ENCODE peak calls at places on chromosome 10, in seven cellular contexts. One of them, this sample, is unnamed.

GRCh38 chr10:104113557-104113956 is 8.4 kb upstream of the SFR1 start:
- DNase-seq in endothelial cell: no peak
- DNase-seq in type B pancreatic cell: no peak
- DNase-seq in stimulated activated CD8-positive, alpha-beta memory T cell treated with anti-CD3 and anti-CD28 coated beads, Interleukin-4, amount 100 ng/mL, for 1 hour: no peak
- DNase-seq in NCI-H2081 treated with DMSO at 0.1 percent for 48 hours: no peak
- DNase-seq in activated CD4-positive, alpha-beta T cell treated with anti-CD3 and anti-CD28 coated beads, Interleukin-2, amount 10 ng/mL, durations not matched to agents 7 days and 5 days: no peak
- DNase-seq in prostate gland: no peak
- DNase-seq in this sample: no peak

GRCh38 chr10:125407000-125407502 is 246.7 kb upstream of the CTBP2 start:
- DNase-seq in endothelial cell: no peak
- DNase-seq in type B pancreatic cell: no peak
- DNase-seq in stimulated activated CD8-positive, alpha-beta memory T cell treated with anti-CD3 and anti-CD28 coated beads, Interleukin-4, amount 100 ng/mL, for 1 hour: no peak
- DNase-seq in NCI-H2081 treated with DMSO at 0.1 percent for 48 hours: no peak
- DNase-seq in activated CD4-positive, alpha-beta T cell treated with anti-CD3 and anti-CD28 coated beads, Interleukin-2, amount 10 ng/mL, durations not matched to agents 7 days and 5 days: no peak
- DNase-seq in prostate gland: peak; percentile 66
- DNase-seq in this sample: no peak

GRCh38 chr10:43091846-43092245 is 15.0 kb downstream of the RET start:
- DNase-seq in endothelial cell: no peak
- DNase-seq in type B pancreatic cell: no peak
- DNase-seq in stimulated activated CD8-positive, alpha-beta memory T cell treated with anti-CD3 and anti-CD28 coated beads, Interleukin-4, amount 100 ng/mL, for 1 hour: no peak
- DNase-seq in NCI-H2081 treated with DMSO at 0.1 percent for 48 hours: no peak
- DNase-seq in activated CD4-positive, alpha-beta T cell treated with anti-CD3 and anti-CD28 coated beads, Interleukin-2, amount 10 ng/mL, durations not matched to agents 7 days and 5 days: no peak
- DNase-seq in prostate gland: no peak
- DNase-seq in this sample: no peak

GRCh38 chr10:70856454-70856853 is 31.9 kb downstream of the PCBD1 start:
- DNase-seq in endothelial cell: no peak
- DNase-seq in type B pancreatic cell: no peak
- DNase-seq in stimulated activated CD8-positive, alpha-beta memory T cell treated with anti-CD3 and anti-CD28 coated beads, Interleukin-4, amount 100 ng/mL, for 1 hour: no peak
- DNase-seq in NCI-H2081 treated with DMSO at 0.1 percent for 48 hours: no peak
- DNase-seq in activated CD4-positive, alpha-beta T cell treated with anti-CD3 and anti-CD28 coated beads, Interleukin-2, amount 10 ng/mL, durations not matched to agents 7 days and 5 days: no peak
- DNase-seq in prostate gland: no peak
- DNase-seq in this sample: no peak

GRCh38 chr10:126661841-126662520 is 8.5 kb downstream of the C10orf90 start:
- DNase-seq in endothelial cell: no peak
- DNase-seq in type B pancreatic cell: no peak
- DNase-seq in stimulated activated CD8-positive, alpha-beta memory T cell treated with anti-CD3 and anti-CD28 coated beads, Interleukin-4, amount 100 ng/mL, for 1 hour: no peak
- DNase-seq in NCI-H2081 treated with DMSO at 0.1 percent for 48 hours: no peak
- DNase-seq in activated CD4-positive, alpha-beta T cell treated with anti-CD3 and anti-CD28 coated beads, Interleukin-2, amount 10 ng/mL, durations not matched to agents 7 days and 5 days: no peak
- DNase-seq in prostate gland: no peak
- DNase-seq in this sample: no peak

GRCh38 chr10:111126073-111126472 is 49.2 kb downstream of the ADRA2A start:
- DNase-seq in endothelial cell: no peak
- DNase-seq in type B pancreatic cell: no peak
- DNase-seq in stimulated activated CD8-positive, alpha-beta memory T cell treated with anti-CD3 and anti-CD28 coated beads, Interleukin-4, amount 100 ng/mL, for 1 hour: no peak
- DNase-seq in NCI-H2081 treated with DMSO at 0.1 percent for 48 hours: no peak
- DNase-seq in activated CD4-positive, alpha-beta T cell treated with anti-CD3 and anti-CD28 coated beads, Interleukin-2, amount 10 ng/mL, durations not matched to agents 7 days and 5 days: no peak
- DNase-seq in prostate gland: no peak
- DNase-seq in this sample: no peak

GRCh38 chr10:1360581-1361164 is 304.5 kb downstream of the WDR37 start:
- DNase-seq in endothelial cell: no peak
- DNase-seq in type B pancreatic cell: no peak
- DNase-seq in stimulated activated CD8-positive, alpha-beta memory T cell treated with anti-CD3 and anti-CD28 coated beads, Interleukin-4, amount 100 ng/mL, for 1 hour: no peak
- DNase-seq in NCI-H2081 treated with DMSO at 0.1 percent for 48 hours: no peak
- DNase-seq in activated CD4-positive, alpha-beta T cell treated with anti-CD3 and anti-CD28 coated beads, Interleukin-2, amount 10 ng/mL, durations not matched to agents 7 days and 5 days: no peak
- DNase-seq in prostate gland: no peak
- DNase-seq in this sample: no peak

GRCh38 chr10:90969947-90970673 is 49.2 kb upstream of the ANKRD1 start:
- DNase-seq in endothelial cell: no peak
- DNase-seq in type B pancreatic cell: no peak
- DNase-seq in stimulated activated CD8-positive, alpha-beta memory T cell treated with anti-CD3 and anti-CD28 coated beads, Interleukin-4, amount 100 ng/mL, for 1 hour: no peak
- DNase-seq in NCI-H2081 treated with DMSO at 0.1 percent for 48 hours: no peak
- DNase-seq in activated CD4-positive, alpha-beta T cell treated with anti-CD3 and anti-CD28 coated beads, Interleukin-2, amount 10 ng/mL, durations not matched to agents 7 days and 5 days: no peak
- DNase-seq in prostate gland: no peak
- DNase-seq in this sample: no peak

GRCh38 chr10:121469797-121470606 is 128.2 kb downstream of the FGFR2 start:
- DNase-seq in endothelial cell: no peak
- DNase-seq in type B pancreatic cell: no peak
- DNase-seq in stimulated activated CD8-positive, alpha-beta memory T cell treated with anti-CD3 and anti-CD28 coated beads, Interleukin-4, amount 100 ng/mL, for 1 hour: no peak
- DNase-seq in NCI-H2081 treated with DMSO at 0.1 percent for 48 hours: no peak
- DNase-seq in activated CD4-positive, alpha-beta T cell treated with anti-CD3 and anti-CD28 coated beads, Interleukin-2, amount 10 ng/mL, durations not matched to agents 7 days and 5 days: no peak
- DNase-seq in prostate gland: peak; percentile 33
- DNase-seq in this sample: peak; percentile 37

GRCh38 chr10:95552680-95553342 is 8.4 kb downstream of the SORBS1 start:
- DNase-seq in endothelial cell: no peak
- DNase-seq in type B pancreatic cell: no peak
- DNase-seq in stimulated activated CD8-positive, alpha-beta memory T cell treated with anti-CD3 and anti-CD28 coated beads, Interleukin-4, amount 100 ng/mL, for 1 hour: no peak
- DNase-seq in NCI-H2081 treated with DMSO at 0.1 percent for 48 hours: no peak
- DNase-seq in activated CD4-positive, alpha-beta T cell treated with anti-CD3 and anti-CD28 coated beads, Interleukin-2, amount 10 ng/mL, durations not matched to agents 7 days and 5 days: no peak
- DNase-seq in prostate gland: no peak
- DNase-seq in this sample: no peak

GRCh38 chr10:124033887-124034218 is 59.5 kb downstream of the CHST15 start:
- DNase-seq in endothelial cell: no peak
- DNase-seq in type B pancreatic cell: no peak
- DNase-seq in stimulated activated CD8-positive, alpha-beta memory T cell treated with anti-CD3 and anti-CD28 coated beads, Interleukin-4, amount 100 ng/mL, for 1 hour: no peak
- DNase-seq in NCI-H2081 treated with DMSO at 0.1 percent for 48 hours: no peak
- DNase-seq in activated CD4-positive, alpha-beta T cell treated with anti-CD3 and anti-CD28 coated beads, Interleukin-2, amount 10 ng/mL, durations not matched to agents 7 days and 5 days: no peak
- DNase-seq in prostate gland: no peak
- DNase-seq in this sample: peak; percentile 56

GRCh38 chr10:5576780-5577472 is 52.2 kb downstream of the CALML3 start:
- DNase-seq in endothelial cell: no peak
- DNase-seq in type B pancreatic cell: no peak
- DNase-seq in stimulated activated CD8-positive, alpha-beta memory T cell treated with anti-CD3 and anti-CD28 coated beads, Interleukin-4, amount 100 ng/mL, for 1 hour: no peak
- DNase-seq in NCI-H2081 treated with DMSO at 0.1 percent for 48 hours: no peak
- DNase-seq in activated CD4-positive, alpha-beta T cell treated with anti-CD3 and anti-CD28 coated beads, Interleukin-2, amount 10 ng/mL, durations not matched to agents 7 days and 5 days: no peak
- DNase-seq in prostate gland: no peak
- DNase-seq in this sample: no peak

GRCh38 chr10:33353853-33354252 is 19.4 kb upstream of the NRP1 start:
- DNase-seq in endothelial cell: no peak
- DNase-seq in type B pancreatic cell: no peak
- DNase-seq in stimulated activated CD8-positive, alpha-beta memory T cell treated with anti-CD3 and anti-CD28 coated beads, Interleukin-4, amount 100 ng/mL, for 1 hour: no peak
- DNase-seq in NCI-H2081 treated with DMSO at 0.1 percent for 48 hours: no peak
- DNase-seq in activated CD4-positive, alpha-beta T cell treated with anti-CD3 and anti-CD28 coated beads, Interleukin-2, amount 10 ng/mL, durations not matched to agents 7 days and 5 days: no peak
- DNase-seq in prostate gland: no peak
- DNase-seq in this sample: no peak

GRCh38 chr10:50972591-50972990 is 87.2 kb upstream of the A1CF start:
- DNase-seq in endothelial cell: no peak
- DNase-seq in type B pancreatic cell: no peak
- DNase-seq in stimulated activated CD8-positive, alpha-beta memory T cell treated with anti-CD3 and anti-CD28 coated beads, Interleukin-4, amount 100 ng/mL, for 1 hour: no peak
- DNase-seq in NCI-H2081 treated with DMSO at 0.1 percent for 48 hours: no peak
- DNase-seq in activated CD4-positive, alpha-beta T cell treated with anti-CD3 and anti-CD28 coated beads, Interleukin-2, amount 10 ng/mL, durations not matched to agents 7 days and 5 days: no peak
- DNase-seq in prostate gland: no peak
- DNase-seq in this sample: no peak

GRCh38 chr10:110410329-110411046 is 87.2 kb upstream of the DUSP5 start:
- DNase-seq in endothelial cell: no peak
- DNase-seq in type B pancreatic cell: no peak
- DNase-seq in stimulated activated CD8-positive, alpha-beta memory T cell treated with anti-CD3 and anti-CD28 coated beads, Interleukin-4, amount 100 ng/mL, for 1 hour: no peak
- DNase-seq in NCI-H2081 treated with DMSO at 0.1 percent for 48 hours: no peak
- DNase-seq in activated CD4-positive, alpha-beta T cell treated with anti-CD3 and anti-CD28 coated beads, Interleukin-2, amount 10 ng/mL, durations not matched to agents 7 days and 5 days: no peak
- DNase-seq in prostate gland: no peak
- DNase-seq in this sample: peak; percentile 66

GRCh38 chr10:78755877-78756455 is 312.8 kb upstream of the ZMIZ1 start:
- DNase-seq in endothelial cell: no peak
- DNase-seq in type B pancreatic cell: no peak
- DNase-seq in stimulated activated CD8-positive, alpha-beta memory T cell treated with anti-CD3 and anti-CD28 coated beads, Interleukin-4, amount 100 ng/mL, for 1 hour: no peak
- DNase-seq in NCI-H2081 treated with DMSO at 0.1 percent for 48 hours: no peak
- DNase-seq in activated CD4-positive, alpha-beta T cell treated with anti-CD3 and anti-CD28 coated beads, Interleukin-2, amount 10 ng/mL, durations not matched to agents 7 days and 5 days: no peak
- DNase-seq in prostate gland: no peak
- DNase-seq in this sample: no peak

GRCh38 chr10:17257466-17258321 is 29.7 kb downstream of the VIM start:
- DNase-seq in endothelial cell: peak; percentile 69
- DNase-seq in type B pancreatic cell: no peak
- DNase-seq in stimulated activated CD8-positive, alpha-beta memory T cell treated with anti-CD3 and anti-CD28 coated beads, Interleukin-4, amount 100 ng/mL, for 1 hour: no peak
- DNase-seq in NCI-H2081 treated with DMSO at 0.1 percent for 48 hours: no peak
- DNase-seq in activated CD4-positive, alpha-beta T cell treated with anti-CD3 and anti-CD28 coated beads, Interleukin-2, amount 10 ng/mL, durations not matched to agents 7 days and 5 days: peak; percentile 73
- DNase-seq in prostate gland: peak; percentile 62
- DNase-seq in this sample: no peak

GRCh38 chr10:62577666-62578291 is 203.6 kb downstream of the ZNF365 start:
- DNase-seq in endothelial cell: no peak
- DNase-seq in type B pancreatic cell: no peak
- DNase-seq in stimulated activated CD8-positive, alpha-beta memory T cell treated with anti-CD3 and anti-CD28 coated beads, Interleukin-4, amount 100 ng/mL, for 1 hour: no peak
- DNase-seq in NCI-H2081 treated with DMSO at 0.1 percent for 48 hours: no peak
- DNase-seq in activated CD4-positive, alpha-beta T cell treated with anti-CD3 and anti-CD28 coated beads, Interleukin-2, amount 10 ng/mL, durations not matched to agents 7 days and 5 days: no peak
- DNase-seq in prostate gland: no peak
- DNase-seq in this sample: no peak

GRCh38 chr10:132408823-132409666 is 12.0 kb downstream of the PWWP2B start:
- DNase-seq in endothelial cell: no peak
- DNase-seq in type B pancreatic cell: no peak
- DNase-seq in stimulated activated CD8-positive, alpha-beta memory T cell treated with anti-CD3 and anti-CD28 coated beads, Interleukin-4, amount 100 ng/mL, for 1 hour: no peak
- DNase-seq in NCI-H2081 treated with DMSO at 0.1 percent for 48 hours: no peak
- DNase-seq in activated CD4-positive, alpha-beta T cell treated with anti-CD3 and anti-CD28 coated beads, Interleukin-2, amount 10 ng/mL, durations not matched to agents 7 days and 5 days: no peak
- DNase-seq in prostate gland: peak; percentile 74
- DNase-seq in this sample: peak; percentile 79

GRCh38 chr10:108911814-108912541 is 1011.3 kb downstream of the XPNPEP1 start:
- DNase-seq in endothelial cell: peak; percentile 78
- DNase-seq in type B pancreatic cell: peak; percentile 79
- DNase-seq in stimulated activated CD8-positive, alpha-beta memory T cell treated with anti-CD3 and anti-CD28 coated beads, Interleukin-4, amount 100 ng/mL, for 1 hour: no peak
- DNase-seq in NCI-H2081 treated with DMSO at 0.1 percent for 48 hours: no peak
- DNase-seq in activated CD4-positive, alpha-beta T cell treated with anti-CD3 and anti-CD28 coated beads, Interleukin-2, amount 10 ng/mL, durations not matched to agents 7 days and 5 days: no peak
- DNase-seq in prostate gland: no peak
- DNase-seq in this sample: peak; percentile 49

GRCh38 chr10:6920072-6921019 is 340.3 kb upstream of the PRKCQ start:
- DNase-seq in endothelial cell: peak; percentile 67
- DNase-seq in type B pancreatic cell: peak; percentile 70
- DNase-seq in stimulated activated CD8-positive, alpha-beta memory T cell treated with anti-CD3 and anti-CD28 coated beads, Interleukin-4, amount 100 ng/mL, for 1 hour: peak; percentile 36
- DNase-seq in NCI-H2081 treated with DMSO at 0.1 percent for 48 hours: peak; percentile 4
- DNase-seq in activated CD4-positive, alpha-beta T cell treated with anti-CD3 and anti-CD28 coated beads, Interleukin-2, amount 10 ng/mL, durations not matched to agents 7 days and 5 days: peak; percentile 80
- DNase-seq in prostate gland: peak; percentile 67
- DNase-seq in this sample: peak; percentile 71

GRCh38 chr10:88794731-88795130 is 7.8 kb upstream of the LIPM start:
- DNase-seq in endothelial cell: no peak
- DNase-seq in type B pancreatic cell: no peak
- DNase-seq in stimulated activated CD8-positive, alpha-beta memory T cell treated with anti-CD3 and anti-CD28 coated beads, Interleukin-4, amount 100 ng/mL, for 1 hour: no peak
- DNase-seq in NCI-H2081 treated with DMSO at 0.1 percent for 48 hours: no peak
- DNase-seq in activated CD4-positive, alpha-beta T cell treated with anti-CD3 and anti-CD28 coated beads, Interleukin-2, amount 10 ng/mL, durations not matched to agents 7 days and 5 days: no peak
- DNase-seq in prostate gland: no peak
- DNase-seq in this sample: no peak

GRCh38 chr10:86596266-86596665 is 58.1 kb upstream of the OPN4 start:
- DNase-seq in endothelial cell: no peak
- DNase-seq in type B pancreatic cell: peak; percentile 37
- DNase-seq in stimulated activated CD8-positive, alpha-beta memory T cell treated with anti-CD3 and anti-CD28 coated beads, Interleukin-4, amount 100 ng/mL, for 1 hour: no peak
- DNase-seq in NCI-H2081 treated with DMSO at 0.1 percent for 48 hours: no peak
- DNase-seq in activated CD4-positive, alpha-beta T cell treated with anti-CD3 and anti-CD28 coated beads, Interleukin-2, amount 10 ng/mL, durations not matched to agents 7 days and 5 days: no peak
- DNase-seq in prostate gland: no peak
- DNase-seq in this sample: no peak

GRCh38 chr10:25561761-25562160 is 372.3 kb upstream of the MYO3A start:
- DNase-seq in endothelial cell: no peak
- DNase-seq in type B pancreatic cell: no peak
- DNase-seq in stimulated activated CD8-positive, alpha-beta memory T cell treated with anti-CD3 and anti-CD28 coated beads, Interleukin-4, amount 100 ng/mL, for 1 hour: no peak
- DNase-seq in NCI-H2081 treated with DMSO at 0.1 percent for 48 hours: no peak
- DNase-seq in activated CD4-positive, alpha-beta T cell treated with anti-CD3 and anti-CD28 coated beads, Interleukin-2, amount 10 ng/mL, durations not matched to agents 7 days and 5 days: no peak
- DNase-seq in prostate gland: no peak
- DNase-seq in this sample: no peak

GRCh38 chr10:12488626-12489025 is 139.3 kb downstream of the CAMK1D start:
- DNase-seq in endothelial cell: no peak
- DNase-seq in type B pancreatic cell: no peak
- DNase-seq in stimulated activated CD8-positive, alpha-beta memory T cell treated with anti-CD3 and anti-CD28 coated beads, Interleukin-4, amount 100 ng/mL, for 1 hour: no peak
- DNase-seq in NCI-H2081 treated with DMSO at 0.1 percent for 48 hours: no peak
- DNase-seq in activated CD4-positive, alpha-beta T cell treated with anti-CD3 and anti-CD28 coated beads, Interleukin-2, amount 10 ng/mL, durations not matched to agents 7 days and 5 days: no peak
- DNase-seq in prostate gland: no peak
- DNase-seq in this sample: no peak

GRCh38 chr10:73935895-73936294 is 25.0 kb downstream of the PLAU start:
- DNase-seq in endothelial cell: no peak
- DNase-seq in type B pancreatic cell: no peak
- DNase-seq in stimulated activated CD8-positive, alpha-beta memory T cell treated with anti-CD3 and anti-CD28 coated beads, Interleukin-4, amount 100 ng/mL, for 1 hour: no peak
- DNase-seq in NCI-H2081 treated with DMSO at 0.1 percent for 48 hours: no peak
- DNase-seq in activated CD4-positive, alpha-beta T cell treated with anti-CD3 and anti-CD28 coated beads, Interleukin-2, amount 10 ng/mL, durations not matched to agents 7 days and 5 days: no peak
- DNase-seq in prostate gland: peak; percentile 68
- DNase-seq in this sample: no peak

GRCh38 chr10:118264838-118265470 is 77.2 kb downstream of the FAM204A start:
- DNase-seq in endothelial cell: no peak
- DNase-seq in type B pancreatic cell: no peak
- DNase-seq in stimulated activated CD8-positive, alpha-beta memory T cell treated with anti-CD3 and anti-CD28 coated beads, Interleukin-4, amount 100 ng/mL, for 1 hour: no peak
- DNase-seq in NCI-H2081 treated with DMSO at 0.1 percent for 48 hours: no peak
- DNase-seq in activated CD4-positive, alpha-beta T cell treated with anti-CD3 and anti-CD28 coated beads, Interleukin-2, amount 10 ng/mL, durations not matched to agents 7 days and 5 days: no peak
- DNase-seq in prostate gland: no peak
- DNase-seq in this sample: no peak

GRCh38 chr10:123451607-123452245 is 214.4 kb upstream of the GPR26 start:
- DNase-seq in endothelial cell: no peak
- DNase-seq in type B pancreatic cell: no peak
- DNase-seq in stimulated activated CD8-positive, alpha-beta memory T cell treated with anti-CD3 and anti-CD28 coated beads, Interleukin-4, amount 100 ng/mL, for 1 hour: no peak
- DNase-seq in NCI-H2081 treated with DMSO at 0.1 percent for 48 hours: no peak
- DNase-seq in activated CD4-positive, alpha-beta T cell treated with anti-CD3 and anti-CD28 coated beads, Interleukin-2, amount 10 ng/mL, durations not matched to agents 7 days and 5 days: no peak
- DNase-seq in prostate gland: no peak
- DNase-seq in this sample: no peak

GRCh38 chr10:35765039-35765662 is 123.1 kb upstream of the FZD8 start:
- DNase-seq in endothelial cell: no peak
- DNase-seq in type B pancreatic cell: no peak
- DNase-seq in stimulated activated CD8-positive, alpha-beta memory T cell treated with anti-CD3 and anti-CD28 coated beads, Interleukin-4, amount 100 ng/mL, for 1 hour: no peak
- DNase-seq in NCI-H2081 treated with DMSO at 0.1 percent for 48 hours: no peak
- DNase-seq in activated CD4-positive, alpha-beta T cell treated with anti-CD3 and anti-CD28 coated beads, Interleukin-2, amount 10 ng/mL, durations not matched to agents 7 days and 5 days: no peak
- DNase-seq in prostate gland: no peak
- DNase-seq in this sample: peak; percentile 49

GRCh38 chr10:62584216-62584615 is 210.0 kb downstream of the ZNF365 start:
- DNase-seq in endothelial cell: no peak
- DNase-seq in type B pancreatic cell: no peak
- DNase-seq in stimulated activated CD8-positive, alpha-beta memory T cell treated with anti-CD3 and anti-CD28 coated beads, Interleukin-4, amount 100 ng/mL, for 1 hour: no peak
- DNase-seq in NCI-H2081 treated with DMSO at 0.1 percent for 48 hours: no peak
- DNase-seq in activated CD4-positive, alpha-beta T cell treated with anti-CD3 and anti-CD28 coated beads, Interleukin-2, amount 10 ng/mL, durations not matched to agents 7 days and 5 days: no peak
- DNase-seq in prostate gland: no peak
- DNase-seq in this sample: no peak

GRCh38 chr10:44569193-44570091 is 184.5 kb upstream of the CXCL12 start:
- DNase-seq in endothelial cell: no peak
- DNase-seq in type B pancreatic cell: no peak
- DNase-seq in stimulated activated CD8-positive, alpha-beta memory T cell treated with anti-CD3 and anti-CD28 coated beads, Interleukin-4, amount 100 ng/mL, for 1 hour: no peak
- DNase-seq in NCI-H2081 treated with DMSO at 0.1 percent for 48 hours: no peak
- DNase-seq in activated CD4-positive, alpha-beta T cell treated with anti-CD3 and anti-CD28 coated beads, Interleukin-2, amount 10 ng/mL, durations not matched to agents 7 days and 5 days: no peak
- DNase-seq in prostate gland: no peak
- DNase-seq in this sample: no peak

GRCh38 chr10:72030762-72031543 is 57.4 kb downstream of the SPOCK2 start:
- DNase-seq in endothelial cell: no peak
- DNase-seq in type B pancreatic cell: no peak
- DNase-seq in stimulated activated CD8-positive, alpha-beta memory T cell treated with anti-CD3 and anti-CD28 coated beads, Interleukin-4, amount 100 ng/mL, for 1 hour: no peak
- DNase-seq in NCI-H2081 treated with DMSO at 0.1 percent for 48 hours: no peak
- DNase-seq in activated CD4-positive, alpha-beta T cell treated with anti-CD3 and anti-CD28 coated beads, Interleukin-2, amount 10 ng/mL, durations not matched to agents 7 days and 5 days: no peak
- DNase-seq in prostate gland: no peak
- DNase-seq in this sample: no peak

GRCh38 chr10:18312385-18313145 is 172.3 kb downstream of the CACNB2 start:
- DNase-seq in endothelial cell: no peak
- DNase-seq in type B pancreatic cell: no peak
- DNase-seq in stimulated activated CD8-positive, alpha-beta memory T cell treated with anti-CD3 and anti-CD28 coated beads, Interleukin-4, amount 100 ng/mL, for 1 hour: no peak
- DNase-seq in NCI-H2081 treated with DMSO at 0.1 percent for 48 hours: peak; percentile 1
- DNase-seq in activated CD4-positive, alpha-beta T cell treated with anti-CD3 and anti-CD28 coated beads, Interleukin-2, amount 10 ng/mL, durations not matched to agents 7 days and 5 days: no peak
- DNase-seq in prostate gland: no peak
- DNase-seq in this sample: no peak

This sample was measured in mucosa of descending colon.